ENCODE peak calls at places on chromosomes 2 and 18, in five cellular contexts. W, R, B, P and E are unnamed samples.

GRCh38 chr2:62369549-62370164 is 136.3 kb downstream of the TMEM17 start:
- DNase-seq in W (no peak), R (no peak), B (no peak), P (no peak), E (peak; percentile 50)

GRCh38 chr18:48868468-48869466 is 82.0 kb downstream of the SMAD7 start:
- DNase-seq in W (no peak), R (no peak), B (no peak), P (no peak), E (no peak)

GRCh38 chr2:10185046-10185445 is 62.5 kb downstream of the RRM2 start:
- DNase-seq in W (no peak), R (peak; percentile 68), B (no peak), P (peak; percentile 43), E (no peak)

GRCh38 chr2:20291106-20291564 is 59.5 kb downstream of the PUM2 start:
- DNase-seq in W (peak; percentile 77), R (peak; percentile 83), B (peak; percentile 83), P (peak; percentile 84), E (peak; percentile 56)

GRCh38 chr18:47932603-47933002 is 2.1 kb upstream of the SMAD2 start:
- DNase-seq in W (no peak), R (no peak), B (no peak), P (no peak), E (no peak)

GRCh38 chr2:62672601-62673000 is 32.9 kb upstream of the EHBP1 start:
- DNase-seq in W (no peak), R (peak; percentile 92), B (peak; percentile 75), P (peak; percentile 90), E (no peak)

GRCh38 chr2:127453392-127454171 is 35.4 kb downstream of the PROC start:
- DNase-seq in W (no peak), R (peak; percentile 8), B (peak; percentile 15), P (peak; percentile 21), E (peak; percentile 36)

GRCh38 chr2:133959066-133959465 is 294.8 kb upstream of the MGAT5 start:
- DNase-seq in W (no peak), R (no peak), B (no peak), P (no peak), E (no peak)

GRCh38 chr18:31610841-31611240 is 19.2 kb downstream of the TTR start:
- DNase-seq in W (no peak), R (peak; percentile 14), B (no peak), P (peak; percentile 20), E (peak; percentile 56)

GRCh38 chr2:72008608-72009007 is 139.1 kb downstream of the CYP26B1 start:
- DNase-seq in W (no peak), R (no peak), B (no peak), P (no peak), E (no peak)

GRCh38 chr18:57728941-57729511 is 74.1 kb downstream of the ATP8B1 start:
- DNase-seq in W (no peak), R (peak; percentile 32), B (no peak), P (no peak), E (no peak)

GRCh38 chr18:7256959-7257742 is 26.3 kb downstream of the LRRC30 start:
- DNase-seq in W (no peak), R (no peak), B (no peak), P (no peak), E (no peak)

GRCh38 chr18:76459687-76460350 is 35.2 kb downstream of the ZNF516 start:
- DNase-seq in W (peak; percentile 98), R (peak; percentile 100), B (peak; percentile 93), P (peak; percentile 99), E (no peak)

GRCh38 chr18:77133051-77133919 is 702 bp upstream of the MBP start:
- DNase-seq in W (no peak), R (peak; percentile 31), B (no peak), P (no peak), E (no peak)

GRCh38 chr2:43776317-43776716 is 2.5 kb downstream of the DYNC2LI1 start:
- DNase-seq in W (no peak), R (no peak), B (no peak), P (no peak), E (no peak)

GRCh38 chr2:74553892-74554820 is at the start of the genes DOK1 and LOXL3:
- DNase-seq in W (peak; percentile 73), R (peak; percentile 88), B (peak; percentile 94), P (peak; percentile 98), E (peak; percentile 93)

GRCh38 chr2:217064234-217065103 is 204.6 kb upstream of the TNP1 start:
- DNase-seq in W (no peak), R (peak; percentile 41), B (no peak), P (peak; percentile 69), E (no peak)

GRCh38 chr2:72109291-72109690 is 38.4 kb downstream of the CYP26B1 start:
- DNase-seq in W (no peak), R (no peak), B (no peak), P (no peak), E (no peak)

GRCh38 chr2:191312662-191313061 is 67.5 kb downstream of the MYO1B start:
- DNase-seq in W (no peak), R (no peak), B (no peak), P (no peak), E (no peak)

GRCh38 chr2:160417745-160418397 is 75.7 kb downstream of the RBMS1 start:
- DNase-seq in W (peak; percentile 41), R (peak; percentile 97), B (peak; percentile 51), P (peak; percentile 77), E (no peak)